ENCODE peak calls at places on chromosome 6, in ten cellular contexts. S, L, U, H, N, T, G, O, B and A are unnamed samples.

GRCh38 chr6:159309723-159310122 is 140.5 kb downstream of the FNDC1 start:
- DNase-seq in G (no peak), T (no peak), N (no peak), O (no peak), S (no peak), B (no peak), H (no peak), U (no peak), L (no peak), A (no peak)

GRCh38 chr6:32622545-32623401 is 14.4 kb upstream of the HLA-DQA1 start:
- DNase-seq in H (no peak), O (no peak), T (peak; percentile 86), U (peak; percentile 73), N (no peak), S (no peak), B (no peak), G (peak; percentile 68), L (no peak), A (no peak)

GRCh38 chr6:56866917-56867522 is 87.9 kb upstream of the BEND6 start:
- DNase-seq in U (no peak), B (no peak), L (no peak), H (no peak), S (no peak), O (no peak), N (no peak), G (no peak), T (no peak), A (no peak)

GRCh38 chr6:22558288-22558882 is 11.0 kb upstream of the HDGFL1 start:
- DNase-seq in N (no peak), G (peak; percentile 22), O (peak; percentile 68), T (no peak), B (no peak), L (no peak), U (no peak), H (no peak), S (no peak), A (no peak)

GRCh38 chr6:129235167-129236072 is 352.5 kb downstream of the LAMA2 start:
- DNase-seq in U (no peak), O (no peak), G (no peak), S (no peak), N (no peak), B (no peak), L (no peak), T (peak; percentile 8), H (no peak), A (no peak)

GRCh38 chr6:28866342-28867077 is 57.3 kb downstream of the TRIM27 start:
- DNase-seq in L (peak; percentile 90), T (peak; percentile 56), B (peak; percentile 81), H (peak; percentile 81), S (peak; percentile 62), N (peak; percentile 65), G (peak; percentile 80), U (peak; percentile 79), O (peak; percentile 47), A (peak; percentile 90)

GRCh38 chr6:2529217-2529719 is 221.5 kb downstream of the MYLK4 start:
- DNase-seq in U (no peak), S (no peak), L (no peak), T (no peak), N (no peak), H (no peak), B (no peak), G (no peak), O (no peak), A (no peak)

GRCh38 chr6:81731814-81732213 is 20.7 kb downstream of the TENT5A start:
- DNase-seq in G (no peak), B (no peak), T (no peak), L (no peak), U (no peak), H (no peak), O (no peak), N (no peak), S (no peak), A (no peak)

GRCh38 chr6:46058951-46059350 is 43.3 kb upstream of the CLIC5 start:
- DNase-seq in L (no peak), S (no peak), G (no peak), H (no peak), B (no peak), N (no peak), O (no peak), T (no peak), U (no peak), A (no peak)

GRCh38 chr6:46059608-46060007 is 43.9 kb upstream of the CLIC5 start:
- DNase-seq in G (no peak), S (no peak), O (no peak), L (no peak), B (no peak), N (no peak), U (no peak), H (no peak), T (no peak), A (no peak)

GRCh38 chr6:46057792-46058191 is 42.1 kb upstream of the CLIC5 start:
- DNase-seq in B (no peak), L (no peak), G (no peak), O (no peak), T (no peak), U (no peak), H (no peak), N (no peak), S (no peak), A (no peak)

GRCh38 chr6:46054531-46054930 is 38.9 kb upstream of the CLIC5 start:
- DNase-seq in T (no peak), G (no peak), L (no peak), N (no peak), S (no peak), O (no peak), U (no peak), B (no peak), H (no peak), A (no peak)

GRCh38 chr6:46056906-46057529 is 41.4 kb upstream of the CLIC5 start:
- DNase-seq in S (no peak), N (no peak), H (no peak), L (no peak), B (no peak), T (no peak), U (no peak), O (no peak), G (no peak), A (no peak)
- H3K4me1 ChIP-seq in S (peaks cover 42% of the 10 kb centered on the region), N (no peaks in the 10 kb centered on the region), H (no peaks in the 10 kb centered on the region), L (peaks cover 29% of the 10 kb centered on the region), B (no peaks in the 10 kb centered on the region), T (no peaks in the 10 kb centered on the region), U (no peaks in the 10 kb centered on the region), O (no peaks in the 10 kb centered on the region), G (peaks cover 23% of the 10 kb centered on the region), A (peaks cover 4% of the 10 kb centered on the region)

DNA sequence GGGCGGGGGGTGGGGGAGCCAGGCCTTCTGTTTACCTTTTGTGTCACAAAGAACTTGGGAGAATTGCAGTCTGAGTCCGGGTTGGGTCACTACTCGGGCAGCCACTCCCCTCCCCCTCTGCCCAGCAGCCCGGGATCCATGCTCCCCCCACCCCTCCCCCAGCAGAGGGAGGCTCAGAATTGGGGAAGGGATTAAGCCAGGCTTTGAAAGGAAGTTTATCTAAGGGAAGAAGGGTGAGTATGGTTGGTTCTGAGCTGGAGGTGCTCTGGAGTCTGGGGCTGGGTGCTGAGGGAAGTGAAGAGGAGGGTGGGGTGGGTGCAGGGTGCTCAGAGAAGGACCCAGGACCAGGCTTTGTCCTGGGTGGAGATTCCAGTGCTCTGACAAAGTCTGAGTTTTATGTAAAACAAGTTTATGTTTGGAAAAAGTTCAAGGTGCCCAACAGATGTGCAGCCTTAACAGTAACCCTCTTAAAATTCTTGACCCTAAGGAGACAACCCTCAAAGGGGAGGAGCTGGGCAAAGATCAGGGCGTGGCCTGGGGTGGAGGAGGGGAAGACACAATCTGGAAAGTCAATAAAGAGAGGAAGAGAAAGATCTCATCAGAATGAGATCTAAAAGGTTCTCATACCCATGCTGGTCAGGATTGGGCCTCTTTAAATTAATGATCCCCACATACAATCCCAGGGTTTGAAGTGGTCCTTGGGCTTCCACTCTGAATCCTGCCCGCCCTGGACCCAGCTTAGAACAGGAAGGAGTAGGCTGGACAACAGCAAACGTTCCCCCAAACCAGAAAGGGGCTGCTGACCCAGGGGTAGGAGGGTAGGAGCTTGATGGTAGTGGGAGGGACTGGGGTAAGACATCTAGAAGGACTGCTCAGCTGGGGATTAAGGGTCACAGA is 32.8 kb downstream of the FOXP4 start:
- DNase-seq in H (no peak), O (no peak), L (no peak), N (no peak), S (no peak), B (no peak), G (no peak), U (peak; percentile 59), T (no peak), A (no peak)
- H3K4me1 ChIP-seq in H (no peaks in the 10 kb centered on the region), O (no peaks in the 10 kb centered on the region), L (peaks cover 15% of the 10 kb centered on the region), N (no peaks in the 10 kb centered on the region), S (peaks cover 63% of the 10 kb centered on the region), B (peaks cover 4% of the 10 kb centered on the region), G (peaks cover 75% of the 10 kb centered on the region), U (peaks cover 31% of the 10 kb centered on the region), T (no peaks in the 10 kb centered on the region), A (peaks cover 45% of the 10 kb centered on the region)

GRCh38 chr6:36136551-36136950 is 6.2 kb downstream of the MAPK13 start:
- DNase-seq in G (no peak), N (no peak), L (no peak), U (no peak), B (no peak), O (no peak), H (no peak), T (no peak), S (no peak), A (no peak)
- H3K4me1 ChIP-seq in G (peaks cover 18% of the 10 kb centered on the region), N (peaks cover 11% of the 10 kb centered on the region), L (peaks cover 9% of the 10 kb centered on the region), U (peaks cover 10% of the 10 kb centered on the region), B (peaks cover 3% of the 10 kb centered on the region), O (no peaks in the 10 kb centered on the region), H (no peaks in the 10 kb centered on the region), T (peaks cover 14% of the 10 kb centered on the region), S (peaks cover 15% of the 10 kb centered on the region), A (peaks cover 10% of the 10 kb centered on the region)

GRCh38 chr6:135505222-135505621 is 7.7 kb upstream of the AHI1 start:
- DNase-seq in T (no peak), L (no peak), U (no peak), O (no peak), G (no peak), N (no peak), S (no peak), B (no peak), H (no peak), A (no peak)

GRCh38 chr6:135506270-135506997 is 8.9 kb upstream of the AHI1 start:
- DNase-seq in G (peak; percentile 62), T (peak; percentile 46), O (no peak), L (no peak), U (peak; percentile 61), S (no peak), N (no peak), B (no peak), H (no peak), A (no peak)

GRCh38 chr6:135503703-135504475 is 6.3 kb upstream of the AHI1 start:
- DNase-seq in N (no peak), L (no peak), S (no peak), T (no peak), B (no peak), O (no peak), H (no peak), G (no peak), U (no peak), A (no peak)

GRCh38 chr6:135505648-135506047 is 8.1 kb upstream of the AHI1 start:
- DNase-seq in U (no peak), N (no peak), H (no peak), B (no peak), T (no peak), O (no peak), L (no peak), S (no peak), G (peak; percentile 16), A (no peak)

GRCh38 chr6:135504734-135505133 is 7.2 kb upstream of the AHI1 start:
- DNase-seq in B (no peak), G (no peak), O (no peak), H (no peak), U (no peak), L (no peak), S (no peak), N (no peak), T (no peak), A (no peak)
- H3K4me1 ChIP-seq in B (no peaks in the 10 kb centered on the region), G (peaks cover 12% of the 10 kb centered on the region), O (no peaks in the 10 kb centered on the region), H (no peaks in the 10 kb centered on the region), U (no peaks in the 10 kb centered on the region), L (no peaks in the 10 kb centered on the region), S (no peaks in the 10 kb centered on the region), N (no peaks in the 10 kb centered on the region), T (no peaks in the 10 kb centered on the region), A (peaks cover 20% of the 10 kb centered on the region)